ENCODE peak calls at places on chromosomes 7 and 10, in nine cellular contexts. U is AG08396; M is mesendoderm; A is PC-9; R is activated CD4-positive, alpha-beta T cell treated with anti-CD3 and anti-CD28 coated beads, Interleukin-2, amount 50 U/mL, for 1 hour; N is mucosa of descending colon; B is NCI-H1436; P is stimulated activated CD8-positive, alpha-beta memory T cell treated with anti-CD3 and anti-CD28 coated beads, Interleukin-12 subunit alpha, Interleukin-12 subunit beta, amount 100 ng/mL, for 4 hours; K is GM04503. Y is an unnamed sample.

GRCh38 chr7:118053353-118053752 is 130.6 kb upstream of the LSM8 start:
- DNase-seq in P (no peak), M (no peak), K (no peak), A (no peak), N (no peak), B (no peak), U (no peak), R (no peak), Y (no peak)

GRCh38 chr10:63166742-63167258 is 33.7 kb downstream of the NRBF2 start:
- DNase-seq in B (peak; percentile 53), N (no peak), P (no peak), A (peak; percentile 60), U (peak; percentile 30), M (peak; percentile 85), K (peak; percentile 21), R (no peak), Y (no peak)

GRCh38 chr10:14326581-14326980 is 4.1 kb downstream of the FRMD4A start:
- DNase-seq in B (no peak), U (no peak), R (no peak), K (no peak), M (no peak), P (no peak), N (no peak), A (no peak), Y (no peak)

GRCh38 chr7:417973-418601 is 101.6 kb downstream of the PDGFA start:
- DNase-seq in M (no peak), N (peak; percentile 1), A (no peak), R (no peak), B (no peak), U (no peak), K (no peak), P (no peak), Y (no peak)

GRCh38 chr7:44634839-44635591 is 28.6 kb downstream of the OGDH start:
- DNase-seq in P (no peak), A (no peak), K (no peak), B (no peak), U (no peak), M (no peak), N (peak; percentile 86), R (no peak), Y (peak; percentile 40)

GRCh38 chr10:130027716-130028464 is 63.8 kb upstream of the EBF3 start:
- DNase-seq in M (no peak), B (no peak), P (no peak), A (no peak), N (no peak), U (no peak), R (no peak), K (no peak), Y (no peak)

GRCh38 chr7:73823257-73823656 is 7.5 kb upstream of the CLDN4 start:
- DNase-seq in M (no peak), B (no peak), U (no peak), K (no peak), A (no peak), P (no peak), N (peak; percentile 41), R (no peak), Y (no peak)

GRCh38 chr7:84193787-84194186 is 802 bp downstream of the SEMA3A start:
- DNase-seq in U (no peak), R (no peak), M (no peak), P (no peak), A (no peak), K (no peak), N (no peak), B (no peak), Y (no peak)

GRCh38 chr10:61130366-61130765 is 186.4 kb upstream of the RHOBTB1 start:
- DNase-seq in N (no peak), B (no peak), U (no peak), A (peak; percentile 48), M (no peak), P (no peak), R (no peak), K (no peak), Y (no peak)

GRCh38 chr7:88219781-88220747 is at the start of gene SRI:
- DNase-seq in K (peak; percentile 38), M (peak; percentile 88), B (peak; percentile 82), P (peak; percentile 87), U (peak; percentile 95), A (peak; percentile 79), R (peak; percentile 90), N (peak; percentile 95), Y (peak; percentile 93)

GRCh38 chr7:18727094-18727870 is 231.7 kb downstream of the HDAC9 start:
- DNase-seq in B (no peak), U (no peak), A (no peak), M (no peak), K (no peak), R (no peak), N (no peak), P (no peak), Y (no peak)

GRCh38 chr10:30813872-30814471 is 184.4 kb upstream of the LYZL2 start:
- DNase-seq in R (no peak), A (no peak), N (no peak), P (no peak), U (no peak), K (no peak), M (no peak), B (peak; percentile 41), Y (no peak)

Y was measured in islet precursor cell.